ENCODE peak calls at places on chromosomes 5 and 9, in nine cellular contexts. C, J, T, H, U, S, Z, Y and D are unnamed samples.

GRCh38 chr5:145220491-145220890 is 614.7 kb downstream of the PRELID2 start:
- DNase-seq in C (no peak), H (no peak), J (no peak), U (no peak), T (no peak), Y (no peak), S (no peak), Z (no peak), D (no peak)

GRCh38 chr9:34382054-34382453 is 5.4 kb upstream of the MYORG start:
- DNase-seq in Z (no peak), T (no peak), J (no peak), C (no peak), H (peak), S (no peak), Y (no peak), U (no peak), D (no peak)

GRCh38 chr5:6328173-6328572 is 50.2 kb downstream of the MED10 start:
- DNase-seq in U (no peak), Y (no peak), S (peak), Z (no peak), J (peak), T (no peak), C (no peak), H (no peak), D (no peak)

GRCh38 chr9:5436441-5436840 is 1.3 kb downstream of the PLGRKT start:
- DNase-seq in H (no peak), U (no peak), Z (no peak), C (no peak), J (no peak), Y (no peak), S (no peak), T (no peak), D (no peak)

GRCh38 chr5:132475531-132475930 is 15.0 kb downstream of the IRF1 start:
- DNase-seq in J (peak), Z (no peak), U (no peak), S (no peak), T (no peak), C (peak), Y (no peak), H (no peak), D (no peak)

GRCh38 chr5:25713259-25713658 is 1068.5 kb upstream of the CDH10 start:
- DNase-seq in H (no peak), T (no peak), J (no peak), S (peak), Z (no peak), U (no peak), Y (no peak), C (no peak), D (no peak)

GRCh38 chr5:138022912-138023311 is 10.0 kb downstream of the FAM13B start:
- DNase-seq in U (no peak), H (no peak), C (no peak), Z (no peak), S (no peak), J (no peak), Y (no peak), T (no peak), D (no peak)

GRCh38 chr5:142767178-142767577 is 3.0 kb upstream of the ARHGAP26 start:
- DNase-seq in Y (no peak), U (no peak), J (no peak), H (no peak), S (no peak), C (no peak), Z (no peak), T (no peak), D (no peak)

GRCh38 chr5:72191404-72191803 is 84.1 kb downstream of the MAP1B start:
- DNase-seq in J (no peak), U (no peak), T (no peak), S (no peak), C (no peak), H (no peak), Z (no peak), Y (no peak), D (no peak)

GRCh38 chr5:72608297-72608696 is 101.1 kb upstream of the ZNF366 start:
- DNase-seq in Y (no peak), U (peak), C (no peak), S (no peak), T (no peak), H (no peak), J (peak), Z (no peak), D (no peak)

GRCh38 chr9:133634024-133634691 is 2.0 kb upstream of the DBH start:
- DNase-seq in C (no peak), Y (no peak), H (no peak), S (peak), T (no peak), Z (no peak), U (no peak), J (no peak), D (no peak)

GRCh38 chr5:170221319-170221718 is 11.5 kb upstream of the C5orf58 start:
- DNase-seq in Y (no peak), Z (no peak), U (peak), T (no peak), C (no peak), H (no peak), S (peak), J (peak), D (no peak)

GRCh38 chr9:104232781-104233341 is 138.8 kb downstream of the SMC2 start:
- DNase-seq in Y (no peak), H (no peak), S (no peak), Z (no peak), J (peak), U (peak), C (no peak), T (no peak), D (no peak)

GRCh38 chr5:149037819-149038218 is 25.0 kb downstream of the SH3TC2 start:
- DNase-seq in T (no peak), H (no peak), Z (no peak), U (no peak), Y (no peak), S (no peak), J (no peak), C (no peak), D (no peak)

GRCh38 chr5:62143268-62144229 is 162.5 kb upstream of the KIF2A start:
- DNase-seq in T (no peak), J (peak), S (peak), H (no peak), Y (no peak), Z (peak), U (no peak), C (no peak), D (peak)
- H3K4me3 ChIP-seq in T (peak), J (no peak), S (no peak), H (no peak), Y (no peak), Z (no peak), U (no peak), C (no peak), D (no peak)

DNA sequence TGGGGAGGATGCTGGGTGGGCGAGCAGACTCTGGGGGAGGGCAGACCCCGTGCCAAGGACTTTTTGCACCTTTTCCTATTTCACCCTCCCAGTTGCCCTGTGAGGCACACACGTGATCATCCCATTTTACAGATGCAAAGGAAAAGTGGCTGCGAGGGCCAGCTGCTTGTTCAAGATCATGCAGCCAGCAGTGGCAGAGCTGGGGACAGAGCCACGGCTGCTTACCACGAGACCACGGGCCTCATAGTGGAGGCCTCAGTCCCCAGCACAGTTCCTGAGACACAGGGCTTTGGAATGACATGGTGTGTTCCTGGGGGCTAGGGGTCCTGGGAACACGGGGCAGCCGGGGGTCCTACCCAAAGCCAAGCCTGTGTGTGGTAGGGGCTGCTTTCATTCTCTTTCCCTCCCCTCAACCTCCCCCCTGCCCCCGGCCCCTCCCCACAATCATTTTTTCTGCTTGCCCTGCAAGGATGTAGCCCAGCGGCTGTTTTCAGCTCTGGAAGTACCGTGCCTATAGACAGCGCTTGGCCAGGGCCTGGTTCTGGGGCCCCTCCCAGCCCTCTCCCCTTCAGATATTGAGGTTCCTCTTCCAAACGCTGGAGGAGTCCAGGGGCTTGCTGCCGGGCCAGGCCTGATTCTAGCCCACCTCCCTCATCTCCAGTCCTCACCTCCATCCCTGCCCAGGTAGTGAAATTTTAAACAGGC is 58.5 kb upstream of the IER5L start:
- DNase-seq in C (no peak), Z (no peak), U (no peak), J (no peak), Y (no peak), T (no peak), H (no peak), S (no peak), D (no peak)
- H3K4me3 ChIP-seq in C (no peak), Z (no peak), U (no peak), J (no peak), Y (peak), T (no peak), H (no peak), S (no peak), D (no peak)

DNA sequence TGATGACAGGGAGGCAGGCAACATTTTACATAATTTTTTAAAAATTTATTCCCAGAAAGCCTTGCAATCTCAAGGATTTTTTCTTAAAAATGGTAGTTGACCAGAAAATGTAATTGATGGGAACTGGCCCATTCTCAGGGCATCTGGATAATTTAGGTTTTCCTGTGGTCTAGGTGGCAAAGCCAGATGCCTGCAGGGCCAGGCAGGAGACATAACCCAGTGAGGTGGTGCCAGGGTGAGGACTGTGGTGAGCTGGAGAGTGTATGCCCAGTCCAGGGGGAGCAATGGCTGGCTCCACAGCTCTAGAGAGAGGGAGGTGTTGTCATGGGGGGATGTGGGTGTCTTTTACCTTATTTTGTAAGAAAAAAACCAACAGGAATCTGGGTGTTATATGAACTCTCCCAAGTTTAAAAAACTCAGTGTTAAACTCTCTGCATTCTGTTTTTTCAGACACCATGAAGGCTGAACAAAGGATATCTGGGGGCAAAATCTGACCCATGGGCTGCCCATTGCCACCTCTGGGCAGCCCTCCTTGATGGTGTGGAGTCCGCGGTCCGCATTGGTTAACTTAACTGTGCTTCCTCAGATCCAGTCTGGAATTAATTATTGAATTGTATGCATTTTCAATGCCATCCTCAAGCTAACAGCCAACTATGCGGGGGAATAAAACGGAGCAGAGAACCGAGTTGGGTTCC is 43.9 kb downstream of the BOD1 start:
- DNase-seq in J (no peak), H (no peak), S (no peak), Y (no peak), T (no peak), U (no peak), C (peak), Z (no peak), D (no peak)
- H3K4me3 ChIP-seq in J (no peak), H (peak), S (peak), Y (no peak), T (no peak), U (peak), C (no peak), Z (peak), D (peak)

DNA sequence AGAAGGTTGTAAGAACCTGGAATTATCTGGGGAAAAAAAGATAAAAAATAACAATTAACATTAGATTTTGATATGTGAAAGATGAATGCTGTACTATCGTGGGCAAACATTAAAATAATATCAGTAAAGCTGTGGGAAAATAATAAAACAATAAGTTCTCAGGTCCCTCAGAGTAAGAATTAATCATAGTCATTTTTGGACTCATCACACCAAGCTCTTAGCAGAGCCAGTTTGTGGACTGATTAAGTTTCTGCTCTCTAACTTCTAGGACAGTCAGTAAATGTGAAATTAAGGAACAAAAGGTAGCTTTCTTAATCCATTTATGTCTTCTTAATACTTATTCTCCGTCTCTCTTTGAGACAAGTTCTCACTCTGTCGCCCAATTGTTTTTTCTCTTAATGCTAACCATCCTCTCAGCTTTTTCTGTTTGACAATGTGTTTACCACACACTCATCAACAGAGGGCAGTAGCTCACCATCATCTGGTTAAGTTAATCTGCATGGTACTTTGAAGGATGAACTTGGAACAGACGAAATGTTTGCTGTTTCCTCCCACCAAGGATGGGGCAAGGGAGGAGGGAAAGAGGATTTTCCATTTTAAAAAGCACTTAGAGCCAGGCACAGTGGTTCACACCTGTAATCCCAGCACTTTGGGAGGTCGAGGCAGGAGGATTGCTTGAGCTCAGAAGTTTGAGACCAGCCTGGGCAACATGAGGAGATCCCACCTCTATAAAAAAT is 5.3 kb upstream of the ACO1 start:
- DNase-seq in Y (peak), J (peak), T (no peak), U (peak), H (no peak), Z (no peak), S (peak), C (no peak), D (peak)
- H3K4me3 ChIP-seq in Y (no peak), J (no peak), T (no peak), U (no peak), H (no peak), Z (no peak), S (no peak), C (no peak), D (no peak)

GRCh38 chr9:1880038-1880565 is 135.0 kb upstream of the SMARCA2 start:
- DNase-seq in T (no peak), H (no peak), J (no peak), Z (no peak), U (no peak), S (no peak), C (no peak), Y (no peak), D (no peak)
- H3K4me3 ChIP-seq in T (no peak), H (no peak), J (no peak), Z (no peak), U (no peak), S (no peak), C (no peak), Y (no peak), D (no peak)